ENCODE peak calls at places on chromosomes 13 and 19, in four cellular contexts. I is NCI-H774, U is ACHN, Y is HFFc6. D is an unnamed sample.

GRCh38 chr13:86383151-86383550 is 583.9 kb upstream of the SLITRK6 start:
- DNase-seq in I (no peak), Y (no peak), U (no peak), D (no peak)

GRCh38 chr19:42272989-42273406 is 3.9 kb downstream of the CIC start:
- DNase-seq in I (no peak), Y (no peak), U (no peak), D (no peak)

GRCh38 chr13:51728972-51729371 is 75.0 kb downstream of the DHRS12 start:
- DNase-seq in U (no peak), Y (peak), I (no peak), D (no peak)

GRCh38 chr19:6677924-6678689 is 8.1 kb upstream of the TNFSF14 start:
- DNase-seq in Y (no peak), U (no peak), I (no peak), D (no peak)

GRCh38 chr13:45121421-45121820 is 1.1 kb downstream of the GTF2F2 start:
- DNase-seq in U (peak), I (no peak), Y (peak), D (no peak)

GRCh38 chr13:73292127-73292526 is 233.3 kb downstream of the KLF5 start:
- DNase-seq in U (no peak), I (no peak), Y (no peak), D (no peak)

GRCh38 chr13:107864543-107865460 is 350.5 kb downstream of the LIG4 start:
- DNase-seq in I (peak), Y (no peak), U (peak), D (peak)

GRCh38 chr13:62524061-62524460 is 1108.4 kb upstream of the PCDH20 start:
- DNase-seq in Y (no peak), I (no peak), U (no peak), D (no peak)

GRCh38 chr19:58385313-58386165 is 1.5 kb upstream of the RPS5 start:
- DNase-seq in U (no peak), Y (no peak), I (no peak), D (no peak)

GRCh38 chr19:19948800-19949199 is 48.1 kb downstream of the ZNF93 start:
- DNase-seq in Y (no peak), I (no peak), U (no peak), D (no peak)

GRCh38 chr13:44312898-44313551 is 60.6 kb upstream of the SERP2 start:
- DNase-seq in U (peak), Y (peak), I (peak), D (no peak)

GRCh38 chr19:17325881-17326594 is 8.6 kb downstream of the ANO8 start:
- DNase-seq in Y (no peak), I (no peak), U (no peak), D (no peak)

GRCh38 chr13:35711909-35712308 is 235.4 kb upstream of the MAB21L1 start:
- DNase-seq in I (no peak), Y (no peak), U (no peak), D (peak)

GRCh38 chr19:45637890-45638667 is 1.1 kb downstream of the EML2 start:
- DNase-seq in I (no peak), U (no peak), Y (peak), D (no peak)

GRCh38 chr13:23159205-23159586 is 21.6 kb upstream of the SGCG start:
- DNase-seq in I (no peak), Y (peak), U (peak), D (no peak)

GRCh38 chr13:68970532-68970931 is 1137.1 kb upstream of the ATXN8OS start:
- DNase-seq in Y (no peak), I (no peak), U (no peak), D (no peak)

GRCh38 chr19:42113641-42114348 is 18.5 kb downstream of the POU2F2 start:
- DNase-seq in Y (peak), U (peak), I (no peak), D (no peak)

GRCh38 chr19:17235618-17236413 is 9.8 kb downstream of the OCEL1 start:
- DNase-seq in Y (peak), I (peak), U (peak), D (no peak)

GRCh38 chr13:28744091-28744536 is 25.3 kb upstream of the SLC46A3 start:
- DNase-seq in I (no peak), Y (peak), U (no peak), D (no peak)

GRCh38 chr19:33497778-33498175 is 23.8 kb downstream of the PEPD start:
- DNase-seq in I (no peak), U (no peak), Y (no peak), D (no peak)

GRCh38 chr13:24216176-24216575 is 55.7 kb downstream of the SPATA13 start:
- DNase-seq in U (no peak), I (no peak), Y (no peak), D (no peak)

GRCh38 chr19:18433039-18433691 is 4.8 kb downstream of the ISYNA1 start:
- DNase-seq in Y (no peak), I (no peak), U (no peak), D (no peak)

GRCh38 chr13:36430247-36431203 is 1.8 kb upstream of the CCNA1 start:
- DNase-seq in U (no peak), Y (no peak), I (no peak), D (no peak)

GRCh38 chr19:33797821-33798633 is 1.4 kb downstream of the KCTD15 start:
- DNase-seq in I (no peak), Y (no peak), U (no peak), D (no peak)

GRCh38 chr19:35905178-35905727 is 2.8 kb downstream of the TYROBP start:
- DNase-seq in I (no peak), U (no peak), Y (no peak), D (no peak)

GRCh38 chr13:23384111-23384510 is 49.4 kb downstream of the SACS start:
- DNase-seq in U (peak), Y (peak), I (no peak), D (no peak)

GRCh38 chr13:113102727-113103126 is 2.9 kb upstream of the F7 start:
- DNase-seq in Y (no peak), I (no peak), U (no peak), D (no peak)

GRCh38 chr13:75876371-75877050 is 240.4 kb downstream of the LMO7 start:
- DNase-seq in I (peak), U (peak), Y (peak), D (peak)

GRCh38 chr13:94858856-94859811 is 146.8 kb upstream of the SOX21 start:
- DNase-seq in Y (no peak), I (no peak), U (no peak), D (no peak)

GRCh38 chr13:77358001-77358400 is 31.1 kb upstream of the MYCBP2 start:
- DNase-seq in Y (no peak), I (no peak), U (no peak), D (no peak)

GRCh38 chr19:18782559-18783225 is 8.4 kb downstream of the COMP start:
- DNase-seq in Y (no peak), U (no peak), I (no peak), D (no peak)

GRCh38 chr13:99855516-99855915 is 116.1 kb downstream of the ZIC5 start:
- DNase-seq in Y (no peak), U (no peak), I (no peak), D (peak)

GRCh38 chr19:31300406-31300805 is 48.8 kb downstream of the TSHZ3 start:
- DNase-seq in I (no peak), Y (no peak), U (no peak), D (no peak)

GRCh38 chr19:16143399-16144215 is at the start of gene HSH2D:
- DNase-seq in I (peak), Y (no peak), U (no peak), D (no peak)

GRCh38 chr13:74414458-74414857 is 280.3 kb upstream of the KLF12 start:
- DNase-seq in U (no peak), I (no peak), Y (no peak), D (no peak)

GRCh38 chr19:40416918-40417713 is 3.9 kb upstream of the PRX start:
- DNase-seq in Y (no peak), U (no peak), I (no peak), D (no peak)

GRCh38 chr19:10295305-10295846 is 5.6 kb downstream of the ICAM5 start:
- DNase-seq in I (no peak), U (peak), Y (no peak), D (no peak)

GRCh38 chr19:1173845-1174809 is at the start of gene SBNO2:
- DNase-seq in Y (peak), I (peak), U (peak), D (peak)